ENCODE peak calls at places on chromosomes 6 and 20, in six cellular contexts. Z, W, O, J, B and E are unnamed samples.

GRCh38 chr6:158487495-158487894 is 72.4 kb upstream of the TMEM181 start:
- DNase-seq in O (no peak), W (no peak), B (no peak), Z (no peak), J (no peak), E (peak; percentile 10)

GRCh38 chr6:128327890-128328289 is 192.5 kb downstream of the PTPRK start:
- DNase-seq in Z (no peak), O (no peak), J (peak; percentile 23), B (no peak), W (no peak), E (peak; percentile 46)

GRCh38 chr20:58986968-58987517 is 6.0 kb downstream of the NELFCD start:
- DNase-seq in W (no peak), B (no peak), J (no peak), O (no peak), Z (no peak), E (no peak)

GRCh38 chr6:158056804-158057203 is 75.1 kb downstream of the SYNJ2 start:
- DNase-seq in B (no peak), J (no peak), O (no peak), W (no peak), Z (no peak), E (no peak)

GRCh38 chr6:160015778-160016684 is 47.1 kb downstream of the IGF2R start:
- DNase-seq in W (no peak), B (no peak), J (no peak), O (no peak), Z (no peak), E (no peak)

GRCh38 chr6:87291879-87292278 is 30.5 kb upstream of the SMIM8 start:
- DNase-seq in J (peak; percentile 33), Z (no peak), B (no peak), W (no peak), O (peak; percentile 44), E (peak; percentile 6)

GRCh38 chr6:3455490-3456394 is 1.1 kb downstream of the SLC22A23 start:
- DNase-seq in Z (no peak), O (no peak), J (no peak), B (no peak), W (peak; percentile 11), E (peak; percentile 15)

GRCh38 chr20:35506872-35507638 is 22.4 kb downstream of the C20orf173 start:
- DNase-seq in J (no peak), Z (no peak), O (no peak), B (no peak), W (no peak), E (peak; percentile 30)

GRCh38 chr6:16338577-16339262 is 100.3 kb downstream of the GMPR start:
- DNase-seq in J (peak; percentile 83), Z (no peak), B (peak; percentile 73), W (no peak), O (no peak), E (peak; percentile 91)

GRCh38 chr20:50274570-50275430 is 84.2 kb downstream of the CEBPB start:
- DNase-seq in O (no peak), W (no peak), J (no peak), Z (no peak), B (no peak), E (no peak)

GRCh38 chr6:20812776-20813175 is 278.5 kb downstream of the CDKAL1 start:
- DNase-seq in J (no peak), W (no peak), B (no peak), Z (no peak), O (no peak), E (no peak)

GRCh38 chr6:6689413-6690143 is 101.1 kb downstream of the LY86 start:
- DNase-seq in O (no peak), Z (no peak), W (no peak), J (no peak), B (no peak), E (peak; percentile 88)

GRCh38 chr20:60718743-60719142 is 533.3 kb upstream of the CDH4 start:
- DNase-seq in Z (no peak), J (no peak), O (no peak), B (no peak), W (no peak), E (no peak)

GRCh38 chr6:26327450-26328264 is 37.3 kb upstream of the BTN3A2 start:
- DNase-seq in J (peak; percentile 81), Z (peak; percentile 25), W (peak; percentile 67), O (no peak), B (no peak), E (peak; percentile 75)